ENCODE peak calls at places on chromosome 2, in eight cellular contexts. D is activated CD4-positive, CD25-positive, alpha-beta regulatory T cell treated with anti-CD3 and anti-CD28 coated beads, Interleukin-2, amount 50 U/mL, for 16 hours; G is osteocyte; R is skeletal muscle cell; K is epithelial cell of esophagus; H is ureter; X is thoracic aorta; F is ELF-1. Z is an unnamed sample.

GRCh38 chr2:105100064-105100840 is 62.4 kb downstream of the MRPS9 start:
- DNase-seq in D (no peak), G (no peak), R (no peak), K (peak; percentile 53), H (no peak), X (no peak), F (no peak), Z (no peak)

GRCh38 chr2:204024503-204024902 is 87.9 kb downstream of the ICOS start:
- DNase-seq in D (no peak), G (no peak), R (no peak), K (peak; percentile 61), H (no peak), X (no peak), F (peak; percentile 47), Z (peak; percentile 50)

GRCh38 chr2:41948397-41948763 is 99.4 kb upstream of the PKDCC start:
- DNase-seq in D (no peak), G (no peak), R (no peak), K (no peak), H (no peak), X (no peak), F (peak; percentile 87), Z (peak; percentile 95)

GRCh38 chr2:188414412-188414811 is 122.7 kb downstream of the GULP1 start:
- DNase-seq in D (no peak), G (no peak), R (peak; percentile 39), K (no peak), H (no peak), X (no peak), F (no peak), Z (no peak)

GRCh38 chr2:193895226-193895625 is 1700.5 kb upstream of the TMEFF2 start:
- DNase-seq in D (no peak), G (no peak), R (no peak), K (peak; percentile 33), H (no peak), X (no peak), F (no peak), Z (no peak)

GRCh38 chr2:20456049-20456665 is 9.3 kb downstream of the RHOB start:
- DNase-seq in D (no peak), G (no peak), R (no peak), K (no peak), H (peak; percentile 41), X (no peak), F (no peak), Z (no peak)

GRCh38 chr2:101149241-101150192 is 1.7 kb downstream of the TBC1D8 start:
- DNase-seq in D (no peak), G (no peak), R (no peak), K (peak; percentile 43), H (no peak), X (no peak), F (peak; percentile 25), Z (no peak)

GRCh38 chr2:5939553-5939952 is 247.4 kb downstream of the SOX11 start:
- DNase-seq in D (no peak), G (no peak), R (no peak), K (no peak), H (no peak), X (no peak), F (no peak), Z (no peak)

GRCh38 chr2:172674034-172674967 is 61.3 kb upstream of the RAPGEF4 start:
- DNase-seq in D (no peak), G (no peak), R (no peak), K (no peak), H (no peak), X (no peak), F (peak; percentile 78), Z (peak; percentile 79)

GRCh38 chr2:239169311-239170048 is 231.3 kb downstream of the HDAC4 start:
- DNase-seq in D (no peak), G (peak; percentile 82), R (no peak), K (no peak), H (no peak), X (no peak), F (peak; percentile 22), Z (no peak)

GRCh38 chr2:9950521-9951271 is 797 bp upstream of the GRHL1 start:
- DNase-seq in D (peak; percentile 19), G (no peak), R (no peak), K (peak; percentile 44), H (no peak), X (no peak), F (no peak), Z (peak; percentile 74)

GRCh38 chr2:98649135-98649991 is 41.0 kb downstream of the UNC50 start:
- DNase-seq in D (peak; percentile 64), G (peak; percentile 91), R (peak; percentile 41), K (peak; percentile 83), H (peak; percentile 83), X (peak; percentile 47), F (peak; percentile 96), Z (peak; percentile 86)

GRCh38 chr2:181573140-181573736 is 83.7 kb downstream of the CERKL start:
- DNase-seq in D (no peak), G (no peak), R (no peak), K (peak; percentile 43), H (no peak), X (no peak), F (no peak), Z (peak; percentile 51)

GRCh38 chr2:10331702-10332401 is 29.1 kb downstream of the HPCAL1 start:
- DNase-seq in D (no peak), G (no peak), R (no peak), K (no peak), H (no peak), X (no peak), F (no peak), Z (no peak)

GRCh38 chr2:196500686-196501431 is 138.7 kb upstream of the CCDC150 start:
- DNase-seq in D (no peak), G (no peak), R (peak; percentile 39), K (peak; percentile 60), H (no peak), X (no peak), F (no peak), Z (no peak)

GRCh38 chr2:5594288-5594687 is 97.9 kb upstream of the SOX11 start:
- DNase-seq in D (no peak), G (no peak), R (no peak), K (no peak), H (no peak), X (no peak), F (no peak), Z (no peak)

GRCh38 chr2:45980161-45980852 is 316.9 kb upstream of the EPAS1 start:
- DNase-seq in D (no peak), G (peak; percentile 25), R (no peak), K (peak; percentile 35), H (no peak), X (no peak), F (no peak), Z (no peak)

GRCh38 chr2:121471571-121472464 is 58.9 kb upstream of the RNU4ATAC start:
- DNase-seq in D (no peak), G (no peak), R (peak; percentile 26), K (no peak), H (no peak), X (no peak), F (no peak), Z (no peak)

GRCh38 chr2:231479455-231479854 is 15.2 kb upstream of the NCL start:
- DNase-seq in D (no peak), G (peak; percentile 10), R (no peak), K (no peak), H (peak; percentile 4), X (no peak), F (no peak), Z (no peak)

GRCh38 chr2:39359453-39360038 is 77.5 kb downstream of the MAP4K3 start:
- DNase-seq in D (no peak), G (no peak), R (no peak), K (no peak), H (no peak), X (no peak), F (no peak), Z (no peak)

GRCh38 chr2:28347193-28347592 is 45.5 kb upstream of the FOSL2 start:
- DNase-seq in D (no peak), G (no peak), R (no peak), K (no peak), H (no peak), X (no peak), F (no peak), Z (no peak)

GRCh38 chr2:127293386-127293757 is 572 bp downstream of the ERCC3 start:
- DNase-seq in D (no peak), G (no peak), R (no peak), K (peak; percentile 32), H (no peak), X (no peak), F (no peak), Z (no peak)

GRCh38 chr2:137969418-137969765 is 5.1 kb downstream of the HNMT start:
- DNase-seq in D (no peak), G (no peak), R (peak; percentile 87), K (peak; percentile 84), H (no peak), X (peak; percentile 11), F (no peak), Z (no peak)

GRCh38 chr2:112255875-112256274 is 1.0 kb upstream of the ZC3H8 start:
- DNase-seq in D (no peak), G (no peak), R (no peak), K (no peak), H (no peak), X (no peak), F (no peak), Z (no peak)

GRCh38 chr2:38889575-38889974 is at the start of gene ARHGEF33:
- DNase-seq in D (no peak), G (no peak), R (no peak), K (no peak), H (no peak), X (no peak), F (no peak), Z (no peak)

GRCh38 chr2:193539188-193539587 is 1344.5 kb upstream of the TMEFF2 start:
- DNase-seq in D (no peak), G (no peak), R (no peak), K (no peak), H (no peak), X (no peak), F (no peak), Z (no peak)

GRCh38 chr2:101540518-101540917 is 65.6 kb upstream of the RFX8 start:
- DNase-seq in D (no peak), G (no peak), R (peak; percentile 71), K (peak; percentile 60), H (no peak), X (no peak), F (peak; percentile 40), Z (no peak)

GRCh38 chr2:130334026-130334425 is 8.7 kb upstream of the IMP4 start:
- DNase-seq in D (no peak), G (peak; percentile 36), R (no peak), K (no peak), H (no peak), X (no peak), F (no peak), Z (no peak)

GRCh38 chr2:134301099-134301970 is 47.5 kb downstream of the MGAT5 start:
- DNase-seq in D (no peak), G (no peak), R (no peak), K (peak; percentile 66), H (no peak), X (no peak), F (no peak), Z (no peak)

GRCh38 chr2:43222472-43223146 is 3.8 kb downstream of the ZFP36L2 start:
- DNase-seq in D (no peak), G (no peak), R (no peak), K (peak; percentile 36), H (no peak), X (no peak), F (no peak), Z (no peak)

GRCh38 chr2:240220371-240220770 is 79.9 kb upstream of the OTOS start:
- DNase-seq in D (no peak), G (peak; percentile 23), R (no peak), K (peak; percentile 56), H (peak; percentile 9), X (no peak), F (no peak), Z (no peak)

GRCh38 chr2:56009758-56010534 is 86.4 kb upstream of the EFEMP1 start:
- DNase-seq in D (no peak), G (no peak), R (no peak), K (peak; percentile 59), H (no peak), X (no peak), F (no peak), Z (peak; percentile 23)

GRCh38 chr2:120940319-120940696 is 204.6 kb downstream of the GLI2 start:
- DNase-seq in D (no peak), G (no peak), R (no peak), K (no peak), H (no peak), X (no peak), F (no peak), Z (no peak)

GRCh38 chr2:69902213-69902922 is 8.6 kb downstream of the SNRNP27 start:
- DNase-seq in D (no peak), G (no peak), R (no peak), K (no peak), H (no peak), X (no peak), F (no peak), Z (no peak)